ENCODE peak calls at places on chromosomes 7 and 10, in ten cellular contexts. U is heart left ventricle, C is RWPE2, R is psoas muscle, V is upper lobe of right lung, Z is A549, N is foreskin keratinocyte, A is aorta, G is Panc1, K is right cardiac atrium. X is an unnamed sample.

GRCh38 chr7:36515847-36516246 is 126.2 kb downstream of the ANLN start:
- ATAC-seq in G (no peak), N (no peak), V (no peak), C (no peak), U (no peak), Z (no peak), R (no peak), K (no peak), A (no peak), X (no peak)

GRCh38 chr7:150728011-150728410 is 9.2 kb upstream of the GIMAP5 start:
- ATAC-seq in Z (no peak), V (no peak), N (no peak), R (no peak), C (no peak), G (no peak), K (no peak), U (no peak), A (no peak), X (no peak)

GRCh38 chr10:22693371-22693784 is 21.0 kb downstream of the PIP4K2A start:
- ATAC-seq in C (no peak), Z (no peak), K (peak; percentile 66), N (peak; percentile 42), V (peak; percentile 89), A (no peak), U (peak; percentile 78), G (no peak), R (no peak), X (no peak)

GRCh38 chr7:5519515-5519928 is 95.9 kb upstream of the TNRC18 start:
- ATAC-seq in U (no peak), G (no peak), R (no peak), V (no peak), N (no peak), K (no peak), C (peak; percentile 0), Z (peak; percentile 15), A (no peak), X (no peak)

GRCh38 chr7:25117226-25118047 is 7.6 kb downstream of the CYCS start:
- ATAC-seq in R (peak; percentile 22), V (peak; percentile 69), U (peak; percentile 63), A (no peak), K (peak; percentile 38), N (no peak), C (peak; percentile 11), G (peak; percentile 68), Z (peak; percentile 33), X (no peak)

GRCh38 chr10:14008648-14009072 is 322.1 kb downstream of the FRMD4A start:
- ATAC-seq in R (no peak), G (peak; percentile 32), A (peak; percentile 19), K (no peak), V (no peak), Z (no peak), N (no peak), U (peak; percentile 8), C (no peak), X (no peak)

GRCh38 chr7:25895792-25896171 is 256.2 kb upstream of the NFE2L3 start:
- ATAC-seq in V (no peak), Z (no peak), G (no peak), A (no peak), C (no peak), U (no peak), K (no peak), R (no peak), N (no peak), X (no peak)

GRCh38 chr10:97757471-97757870 is 14.3 kb downstream of the SFRP5 start:
- ATAC-seq in C (no peak), A (no peak), N (no peak), R (no peak), G (no peak), U (no peak), Z (no peak), K (no peak), V (no peak), X (no peak)

DNA sequence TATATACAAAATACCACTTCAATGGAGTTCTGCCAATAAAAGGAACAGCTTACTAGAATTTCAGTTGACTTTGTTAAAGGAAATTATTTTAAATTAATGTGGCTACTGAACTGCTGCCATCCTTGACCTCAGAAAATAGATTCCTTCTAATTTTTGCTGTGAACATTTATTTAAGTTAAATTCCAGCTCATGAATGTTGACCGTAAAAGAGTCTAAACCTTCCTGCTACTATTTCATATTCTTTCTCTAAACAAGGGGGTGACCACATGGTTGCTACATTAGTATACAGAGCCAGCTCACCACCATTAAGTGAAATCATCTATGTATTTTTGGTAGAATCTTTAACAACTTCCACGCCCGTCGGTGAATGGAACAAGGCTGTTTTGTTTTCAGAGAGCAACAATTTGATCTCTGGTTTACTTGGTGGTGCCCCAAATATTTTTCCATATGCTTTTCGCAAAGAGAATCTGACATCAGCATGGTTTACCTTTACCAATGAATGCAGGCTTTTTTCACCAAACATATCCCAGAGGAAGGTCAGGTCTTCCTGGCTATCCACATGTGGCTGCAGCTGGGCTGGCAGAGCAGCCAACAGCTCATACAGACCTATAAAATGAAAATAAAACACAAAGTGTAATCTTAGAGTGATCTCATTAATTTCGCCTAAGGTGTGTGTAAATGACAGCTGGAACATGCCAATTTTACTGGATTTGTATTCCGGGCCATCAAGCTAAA is 101.0 kb downstream of the MPP7 start:
- ATAC-seq in K (no peak), N (no peak), G (no peak), R (no peak), U (no peak), Z (no peak), V (no peak), C (no peak), A (no peak), X (no peak)
- H3K27ac ChIP-seq in K (no peak overlapping the region), N (no peak overlapping the region), G (no peak overlapping the region), R (no peak overlapping the region), U (no peak overlapping the region), Z (no peak overlapping the region), V (no peak overlapping the region), C (no peak overlapping the region), A (no peak overlapping the region), X (peak overlapping the region; percentile 34)

GRCh38 chr10:44651834-44652233 is 259.3 kb upstream of the TMEM72 start:
- ATAC-seq in G (no peak), A (no peak), C (no peak), R (peak; percentile 70), K (no peak), U (no peak), N (no peak), Z (no peak), V (no peak), X (no peak)
- H3K27ac ChIP-seq in G (no peak overlapping the region), A (no peak overlapping the region), C (no peak overlapping the region), R (peak overlapping the region; percentile 33), K (no peak overlapping the region), U (no peak overlapping the region), N (no peak overlapping the region), Z (no peak overlapping the region), V (no peak overlapping the region), X (no peak overlapping the region)

GRCh38 chr10:119222531-119222930 is 15.2 kb downstream of the GRK5 start:
- ATAC-seq in K (peak; percentile 55), N (no peak), Z (peak; percentile 33), R (no peak), C (no peak), G (peak; percentile 83), A (peak; percentile 58), U (peak; percentile 59), V (peak; percentile 40), X (no peak)
- H3K27ac ChIP-seq in K (peak overlapping the region; percentile 69), N (no peak overlapping the region), Z (no peak overlapping the region), R (peak overlapping the region; percentile 53), C (no peak overlapping the region), G (peak overlapping the region; percentile 65), A (peak overlapping the region; percentile 84), U (peak overlapping the region; percentile 67), V (peak overlapping the region; percentile 74), X (peak overlapping the region; percentile 4)

GRCh38 chr7:92765725-92766124 is 70.6 kb downstream of the CDK6 start:
- ATAC-seq in U (peak; percentile 52), R (no peak), V (no peak), A (peak; percentile 51), G (peak; percentile 31), C (peak; percentile 72), Z (peak; percentile 85), K (peak; percentile 62), N (peak; percentile 56), X (peak; percentile 60)
- H3K27ac ChIP-seq in U (no peak overlapping the region), R (no peak overlapping the region), V (no peak overlapping the region), A (no peak overlapping the region), G (peak overlapping the region; percentile 74), C (peak overlapping the region; percentile 91), Z (peak overlapping the region; percentile 84), K (no peak overlapping the region), N (peak overlapping the region; percentile 92), X (peak overlapping the region; percentile 79)

GRCh38 chr10:6794441-6794840 is 214.4 kb upstream of the PRKCQ start:
- ATAC-seq in K (no peak), G (no peak), Z (no peak), U (no peak), V (no peak), R (no peak), C (no peak), N (peak; percentile 69), A (no peak), X (no peak)
- H3K27ac ChIP-seq in K (no peak overlapping the region), G (no peak overlapping the region), Z (no peak overlapping the region), U (no peak overlapping the region), V (no peak overlapping the region), R (no peak overlapping the region), C (no peak overlapping the region), N (peak overlapping the region; percentile 30), A (no peak overlapping the region), X (no peak overlapping the region)